ENCODE peak calls at places on chromosome 13, in six cellular contexts. Z is Peyer's patch, X is tibial artery, D is body of pancreas, M is IMR-90, J is endothelial cell of umbilical vein. O is an unnamed sample. For H3K36me3, the result is how much of the 10 kb centered on the place peaks cover.

GRCh38 chr13:96243371-96243770 is 153.5 kb downstream of the HS6ST3 start:
- DNase-seq in M (no peak), J (no peak), X (no peak), D (no peak), Z (no peak), O (no peak)

GRCh38 chr13:105502193-105502592 is 1033.3 kb downstream of the EFNB2 start:
- DNase-seq in M (no peak), J (no peak), Z (no peak), D (no peak), X (no peak), O (no peak)

GRCh38 chr13:22235950-22236290 is 565.0 kb downstream of the FGF9 start:
- DNase-seq in Z (no peak), D (no peak), J (no peak), X (no peak), M (no peak), O (no peak)

GRCh38 chr13:114161644-114162532 is 17.2 kb upstream of the CFAP97D2 start:
- DNase-seq in D (no peak), X (peak), Z (peak), J (peak), M (peak), O (no peak)

GRCh38 chr13:44854264-44855060 is 134.8 kb downstream of the NUFIP1 start:
- DNase-seq in Z (peak), J (no peak), M (peak), X (no peak), D (peak), O (peak)

GRCh38 chr13:85631801-85632200 is 167.4 kb downstream of the SLITRK6 start:
- DNase-seq in Z (no peak), X (no peak), M (peak), D (no peak), J (no peak), O (no peak)

GRCh38 chr13:39364797-39365468 is 238.1 kb downstream of the LHFPL6 start:
- DNase-seq in X (no peak), J (no peak), D (no peak), Z (no peak), M (peak), O (no peak)

GRCh38 chr13:75226755-75227435 is 255.1 kb downstream of the TBC1D4 start:
- DNase-seq in D (no peak), X (no peak), Z (no peak), J (no peak), M (peak), O (no peak)

GRCh38 chr13:75372517-75372916 is 109.5 kb downstream of the TBC1D4 start:
- DNase-seq in M (peak), D (no peak), J (peak), Z (no peak), X (no peak), O (no peak)

GRCh38 chr13:75279834-75280369 is 202.1 kb downstream of the TBC1D4 start:
- DNase-seq in M (no peak), D (no peak), J (no peak), X (no peak), Z (no peak), O (no peak)

GRCh38 chr13:52348081-52348480 is 57.9 kb downstream of the THSD1 start:
- DNase-seq in M (peak), Z (no peak), J (peak), X (no peak), D (no peak), O (no peak)

GRCh38 chr13:71577127-71577526 is 289.9 kb downstream of the DACH1 start:
- DNase-seq in Z (no peak), X (no peak), M (no peak), J (no peak), D (no peak), O (no peak)

GRCh38 chr13:84098273-84098672 is 216.0 kb upstream of the SLITRK1 start:
- DNase-seq in X (no peak), M (no peak), D (no peak), Z (no peak), J (no peak), O (no peak)

GRCh38 chr13:65744761-65745160 is 1485.4 kb downstream of the PCDH9 start:
- DNase-seq in J (no peak), D (no peak), M (peak), X (no peak), Z (no peak), O (no peak)

GRCh38 chr13:114325729-114326128 is 11.4 kb downstream of the CHAMP1 start:
- DNase-seq in M (no peak), D (no peak), Z (no peak), J (no peak), X (no peak), O (no peak)

GRCh38 chr13:33057019-33057785 is 41.0 kb downstream of the KL start:
- DNase-seq in X (peak), D (no peak), Z (no peak), J (peak), M (peak), O (peak)

GRCh38 chr13:95643471-95643813 is 1.1 kb downstream of the DZIP1 start:
- DNase-seq in M (peak), X (no peak), J (no peak), Z (no peak), D (no peak), O (peak)

GRCh38 chr13:77860621-77861020 is 58.0 kb downstream of the EDNRB start:
- DNase-seq in Z (no peak), D (no peak), X (no peak), M (peak), J (peak), O (no peak)

GRCh38 chr13:46289260-46289955 is 77.7 kb downstream of the LRRC63 start:
- DNase-seq in J (no peak), D (no peak), M (no peak), X (no peak), Z (no peak), O (no peak)

GRCh38 chr13:80399340-80400163 is 58.6 kb upstream of the SPRY2 start:
- DNase-seq in D (no peak), X (no peak), J (no peak), M (no peak), Z (peak), O (no peak)

GRCh38 chr13:32720026-32720425 is 133.8 kb downstream of the PDS5B start:
- DNase-seq in M (peak), D (no peak), J (peak), X (no peak), Z (no peak), O (no peak)

GRCh38 chr13:71829542-71829941 is 37.5 kb downstream of the DACH1 start:
- DNase-seq in Z (no peak), M (no peak), J (no peak), D (no peak), X (no peak), O (no peak)

GRCh38 chr13:53126803-53127202 is 98.2 kb downstream of the OLFM4 start:
- DNase-seq in M (peak), D (no peak), Z (peak), J (no peak), X (peak), O (no peak)

GRCh38 chr13:20441879-20442278 is 83.8 kb downstream of the CRYL1 start:
- DNase-seq in J (no peak), D (no peak), Z (no peak), M (peak), X (no peak), O (no peak)

GRCh38 chr13:113086031-113086750 is 19.4 kb upstream of the F7 start:
- DNase-seq in J (no peak), X (no peak), M (peak), D (no peak), Z (no peak), O (peak)
- H3K36me3 ChIP-seq in J (under half), X (under half), M (under half), D (under half), Z (under half), O (half or more)

GRCh38 chr13:49124693-49125304 is 95.3 kb upstream of the MLNR start:
- DNase-seq in D (no peak), Z (no peak), M (no peak), X (no peak), J (no peak), O (no peak)
- TF ChIP-seq CTCF in D (no peak), Z (no peak), M (no peak), X (no peak), J (no peak), O (no peak)

DNA sequence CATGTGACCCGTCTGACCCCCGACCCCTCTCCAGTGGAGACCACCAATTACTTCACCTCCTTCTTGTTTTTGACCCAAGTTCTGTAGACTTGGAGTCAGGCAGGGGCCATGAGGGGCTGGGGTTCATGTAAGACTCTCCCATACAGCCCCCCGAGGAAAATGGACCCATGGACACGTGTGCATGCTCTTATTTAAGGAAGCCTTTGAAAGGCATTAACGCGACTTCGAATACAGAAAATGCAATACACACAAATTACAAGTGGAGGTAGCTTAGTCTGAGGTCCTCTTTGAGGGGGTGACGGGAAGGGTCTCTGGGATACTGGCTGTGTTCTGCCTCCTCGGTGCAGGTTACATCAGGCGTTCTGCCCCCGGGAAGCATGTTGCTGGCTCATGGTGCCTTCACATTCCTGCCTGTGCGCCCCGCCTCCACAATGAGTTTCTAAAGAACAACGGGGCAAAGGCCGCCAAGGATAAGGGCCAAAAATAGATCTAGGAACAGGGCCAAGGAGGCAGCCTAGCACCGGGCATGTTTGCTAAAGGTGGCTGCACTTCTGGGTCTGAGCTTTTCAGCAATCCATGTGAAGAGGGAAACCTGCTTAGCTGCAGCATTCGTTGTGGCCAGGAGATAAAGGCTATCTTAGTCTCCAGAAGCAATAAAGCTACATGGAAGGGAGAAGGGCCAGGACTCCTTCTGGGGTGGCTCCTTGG is 54.5 kb downstream of the RAB20 start:
- DNase-seq in M (peak), Z (peak), D (peak), J (peak), X (peak), O (no peak)
- H3K4me3 ChIP-seq in M (no peak), Z (peak), D (no peak), J (no peak), X (no peak), O (no peak)

DNA sequence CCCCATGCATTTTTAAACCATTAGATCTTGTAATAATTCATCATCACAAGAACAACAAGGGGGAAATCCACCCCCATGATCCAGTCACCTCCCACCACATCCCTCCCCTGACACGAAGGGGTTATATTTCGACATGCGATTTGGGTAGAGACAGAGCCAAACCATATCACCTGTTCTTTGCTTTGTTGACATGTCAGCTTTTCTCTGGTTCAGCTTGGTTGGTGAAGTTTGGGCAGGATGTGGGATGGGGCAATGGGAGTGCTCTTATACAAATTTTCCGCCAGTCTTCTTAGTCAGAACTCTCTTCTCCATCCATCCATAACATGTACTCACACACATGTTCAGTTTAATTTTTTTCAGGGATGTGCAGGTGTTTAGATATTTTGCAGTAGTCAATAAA is 12.9 kb downstream of the TPP2 start:
- DNase-seq in D (no peak), Z (no peak), X (no peak), J (no peak), M (no peak), O (no peak)
- H3K36me3 ChIP-seq in D (under half), Z (under half), X (under half), J (under half), M (under half), O (half or more)

GRCh38 chr13:24627864-24628418 is 52.3 kb upstream of the ATP12A start:
- DNase-seq in J (no peak), D (no peak), X (no peak), M (no peak), Z (peak), O (no peak)

GRCh38 chr13:24630851-24631341 is 49.3 kb upstream of the ATP12A start:
- DNase-seq in J (no peak), X (no peak), D (no peak), M (peak), Z (peak), O (no peak)

GRCh38 chr13:24631922-24632321 is 48.3 kb upstream of the ATP12A start:
- DNase-seq in Z (no peak), J (no peak), M (no peak), X (no peak), D (no peak), O (no peak)

GRCh38 chr13:24629320-24629719 is 50.9 kb upstream of the ATP12A start:
- DNase-seq in X (no peak), M (no peak), Z (no peak), J (no peak), D (no peak), O (no peak)

DNA sequence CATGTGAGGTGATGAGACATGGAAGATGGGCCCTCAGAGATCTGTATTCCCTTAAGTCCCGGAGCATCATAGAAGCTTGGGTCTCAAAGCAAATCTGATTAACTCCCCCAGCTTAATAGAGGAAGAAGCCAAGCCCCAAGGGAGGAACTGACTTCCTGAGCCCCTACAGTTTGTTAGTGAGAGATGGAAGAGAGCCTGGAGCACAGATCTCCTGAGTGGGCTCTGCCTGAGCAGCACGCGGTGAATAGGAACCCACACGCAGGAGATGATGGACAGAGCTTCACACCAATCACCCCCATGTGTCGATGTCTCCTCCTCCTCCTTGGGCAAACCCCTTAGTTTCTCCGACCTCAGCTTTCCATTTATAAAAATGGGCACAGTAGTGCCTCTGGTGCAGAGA is 50.1 kb upstream of the ATP12A start:
- DNase-seq in X (no peak), J (no peak), D (no peak), M (no peak), Z (no peak), O (peak)
- TF ChIP-seq CTCF in X (no peak), J (no peak), D (no peak), M (no peak), Z (no peak), O (no peak)

GRCh38 chr13:29901714-29902631 is 51.6 kb upstream of the UBL3 start:
- DNase-seq in J (peak), M (peak), Z (peak), X (no peak), D (no peak), O (no peak)
- H3K4me3 ChIP-seq in J (no peak), M (no peak), Z (peak), X (no peak), D (no peak), O (no peak)

GRCh38 chr13:108281941-108282340 is 12.4 kb downstream of the TNFSF13B start:
- DNase-seq in Z (no peak), J (no peak), D (no peak), M (no peak), X (no peak), O (no peak)

GRCh38 chr13:108288741-108289140 is 19.2 kb downstream of the TNFSF13B start:
- DNase-seq in X (no peak), M (no peak), Z (no peak), D (no peak), J (no peak), O (no peak)

GRCh38 chr13:108278466-108278865 is 8.9 kb downstream of the TNFSF13B start:
- DNase-seq in J (no peak), M (no peak), D (no peak), Z (no peak), X (no peak), O (no peak)

GRCh38 chr13:108283110-108283509 is 13.6 kb downstream of the TNFSF13B start:
- DNase-seq in J (no peak), M (peak), D (no peak), X (no peak), Z (no peak), O (no peak)
- H3K36me3 ChIP-seq in J (under half), M (under half), D (under half), X (under half), Z (under half), O (under half)

DNA sequence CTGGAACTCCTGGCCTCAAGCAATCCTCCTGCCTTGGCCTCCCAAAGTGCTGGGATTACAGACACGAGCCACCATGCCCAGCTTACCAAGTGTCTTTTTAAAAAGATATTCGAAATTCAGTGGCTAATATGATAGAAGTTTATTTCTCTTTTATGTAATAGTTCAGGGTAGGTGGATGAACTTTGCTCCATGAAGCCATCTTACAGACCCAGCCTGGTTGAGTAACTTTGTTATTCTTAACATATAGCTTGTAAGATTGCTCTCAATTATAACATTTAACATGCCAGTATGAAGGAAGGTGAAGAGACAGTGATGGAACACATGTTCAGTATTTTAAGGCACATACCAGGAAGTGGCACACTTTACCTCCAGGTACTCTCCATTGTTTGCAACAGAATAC is 42.4 kb downstream of the ZIC2 start:
- DNase-seq in Z (no peak), X (no peak), J (no peak), M (no peak), D (no peak), O (no peak)
- TF ChIP-seq CTCF in Z (no peak), X (no peak), J (no peak), M (no peak), D (no peak), O (no peak)

GRCh38 chr13:113124211-113125025 is 1.8 kb downstream of the F10 start:
- DNase-seq in Z (peak), M (no peak), J (no peak), X (no peak), D (no peak), O (peak)

GRCh38 chr13:113121928-113122420 is 625 bp upstream of the F10 start:
- DNase-seq in Z (peak), J (no peak), M (no peak), X (no peak), D (no peak), O (peak)

GRCh38 chr13:113121183-113121927 is 1.2 kb upstream of the F10 start:
- DNase-seq in J (no peak), M (no peak), D (no peak), Z (peak), X (no peak), O (peak)

GRCh38 chr13:113123226-113124150 is 889 bp downstream of the F10 start:
- DNase-seq in M (no peak), D (no peak), J (no peak), Z (peak), X (no peak), O (peak)

GRCh38 chr13:113122571-113123225 is at the start of gene F10:
- DNase-seq in X (peak), J (no peak), M (peak), D (peak), Z (peak), O (peak)
- H3K4me3 ChIP-seq in X (peak), J (no peak), M (peak), D (no peak), Z (peak), O (peak)

GRCh38 chr13:43363156-43363918 is 340.0 kb downstream of the DNAJC15 start:
- DNase-seq in D (no peak), X (no peak), Z (no peak), J (peak), M (peak), O (no peak)

GRCh38 chr13:43365042-43365344 is 341.6 kb downstream of the DNAJC15 start:
- DNase-seq in J (no peak), X (no peak), M (no peak), D (no peak), Z (no peak), O (no peak)

GRCh38 chr13:43369319-43369718 is 345.9 kb downstream of the DNAJC15 start:
- DNase-seq in D (no peak), J (no peak), Z (no peak), X (no peak), M (no peak), O (no peak)

GRCh38 chr13:43364210-43365041 is 341.0 kb downstream of the DNAJC15 start:
- DNase-seq in Z (no peak), X (no peak), J (peak), M (peak), D (no peak), O (no peak)

GRCh38 chr13:43368003-43368402 is 344.6 kb downstream of the DNAJC15 start:
- DNase-seq in M (peak), Z (no peak), J (peak), D (no peak), X (no peak), O (no peak)
- H3K36me3 ChIP-seq in M (under half), Z (under half), J (under half), D (under half), X (under half), O (under half)